ENCODE peak calls at places on chromosomes 6 and 20, in five cellular contexts. E is ovary, U is ascending aorta, N is hepatocyte, G is tibial artery. X is an unnamed sample.
A peak's percentile ranks its signal among the peaks of the same experiment; 100 is the strongest.

GRCh38 chr20:6164421-6165341 is 41.9 kb upstream of the FERMT1 start:
- DNase-seq in E (no peak), U (peak; percentile 65), N (no peak), G (no peak), X (no peak)

GRCh38 chr20:32150291-32150848 is 40.9 kb downstream of the TM9SF4 start:
- DNase-seq in E (peak; percentile 7), U (no peak), N (no peak), G (no peak), X (no peak)

GRCh38 chr6:14464049-14464448 is 346.5 kb downstream of the CD83 start:
- DNase-seq in E (no peak), U (no peak), N (no peak), G (no peak), X (peak; percentile 25)

GRCh38 chr6:93678841-93679454 is 259.6 kb upstream of the EPHA7 start:
- DNase-seq in E (no peak), U (no peak), N (no peak), G (no peak), X (no peak)

GRCh38 chr6:39402239-39402751 is 79.8 kb upstream of the KCNK16 start:
- DNase-seq in E (no peak), U (no peak), N (no peak), G (peak; percentile 36), X (no peak)

GRCh38 chr20:37640600-37641561 is 52.9 kb upstream of the CTNNBL1 start:
- DNase-seq in E (no peak), U (no peak), N (no peak), G (no peak), X (no peak)

GRCh38 chr6:2110504-2110903 is 134.9 kb downstream of the GMDS start:
- DNase-seq in E (no peak), U (peak; percentile 86), N (no peak), G (peak; percentile 41), X (no peak)

GRCh38 chr6:219641-220198 is 72.6 kb upstream of the DUSP22 start:
- DNase-seq in E (no peak), U (no peak), N (peak; percentile 64), G (peak; percentile 69), X (no peak)

GRCh38 chr6:139311826-139312225 is 20.0 kb upstream of the TXLNB start:
- DNase-seq in E (no peak), U (no peak), N (no peak), G (no peak), X (no peak)

GRCh38 chr6:146901940-146902816 is 302.0 kb upstream of the STXBP5 start:
- DNase-seq in E (no peak), U (no peak), N (no peak), G (no peak), X (no peak)

GRCh38 chr6:72715119-72715518 is 93.3 kb downstream of the KCNQ5 start:
- DNase-seq in E (no peak), U (no peak), N (no peak), G (no peak), X (no peak)

GRCh38 chr20:43723194-43723593 is 3.6 kb downstream of the GTSF1L start:
- DNase-seq in E (no peak), U (no peak), N (no peak), G (no peak), X (no peak)

GRCh38 chr6:35544748-35545361 is 32.2 kb upstream of the TULP1 start:
- DNase-seq in E (no peak), U (no peak), N (no peak), G (no peak), X (no peak)

GRCh38 chr6:125584468-125584939 is 164.9 kb upstream of the HEY2 start:
- DNase-seq in E (no peak), U (peak; percentile 67), N (peak; percentile 66), G (peak; percentile 51), X (peak; percentile 52)

GRCh38 chr20:15289337-15289736 is 951.9 kb upstream of the FLRT3 start:
- DNase-seq in E (no peak), U (no peak), N (no peak), G (no peak), X (no peak)

GRCh38 chr6:109332748-109333147 is 49.5 kb downstream of the CD164 start:
- DNase-seq in E (no peak), U (no peak), N (peak; percentile 24), G (no peak), X (no peak)

GRCh38 chr6:134515976-134516375 is 198.1 kb upstream of the SGK1 start:
- DNase-seq in E (no peak), U (no peak), N (no peak), G (no peak), X (no peak)

GRCh38 chr20:55535366-55535765 is 470.0 kb downstream of the CBLN4 start:
- DNase-seq in E (no peak), U (no peak), N (no peak), G (no peak), X (no peak)

GRCh38 chr6:113855500-113856010 is 1.6 kb upstream of the MARCKS start:
- DNase-seq in E (peak; percentile 55), U (peak; percentile 63), N (peak; percentile 42), G (peak; percentile 23), X (no peak)

GRCh38 chr6:156175433-156175832 is 601.7 kb upstream of the ARID1B start:
- DNase-seq in E (no peak), U (no peak), N (no peak), G (no peak), X (no peak)
- H3K27ac ChIP-seq in E (no peak overlapping the region), U (no peak overlapping the region), N (no peak overlapping the region), G (no peak overlapping the region), X (no peak overlapping the region)

DNA sequence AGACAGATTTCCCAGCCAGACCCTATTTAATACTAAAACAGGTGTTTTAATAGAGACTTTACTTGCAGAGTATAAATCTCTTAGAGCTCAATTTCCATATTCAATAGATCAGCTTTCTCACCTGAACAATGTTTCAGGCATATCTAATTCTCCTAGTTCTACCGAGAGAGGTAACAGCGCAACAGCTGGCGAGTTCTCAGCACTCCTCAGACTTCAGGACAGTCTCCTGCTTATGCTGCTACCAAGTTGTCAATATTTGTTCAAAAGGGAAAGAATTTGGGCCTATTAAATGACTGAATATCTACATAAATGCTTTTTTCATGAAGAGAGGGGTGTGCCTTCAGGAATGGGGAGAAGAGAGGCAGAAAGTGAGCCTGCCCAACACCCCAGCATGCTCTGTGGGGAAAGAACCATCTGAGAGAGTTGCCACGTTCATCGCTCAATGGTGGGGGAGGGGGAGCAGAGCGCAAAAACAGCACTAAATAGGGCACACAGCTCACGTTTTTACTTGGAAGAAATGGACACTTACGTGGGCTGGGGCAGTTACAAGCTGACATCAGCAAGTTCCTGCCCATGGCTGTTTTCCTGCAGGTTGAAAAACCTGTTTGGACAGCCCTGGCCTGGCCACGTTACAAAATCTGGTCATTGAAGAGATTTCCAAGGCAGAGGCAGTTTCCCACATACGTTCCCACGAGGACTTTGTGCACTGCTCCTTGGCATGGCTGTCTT is 38.0 kb downstream of the EZR start:
- DNase-seq in E (no peak), U (no peak), N (no peak), G (no peak), X (no peak)
- H3K36me3 ChIP-seq in E (no peaks in the 10 kb centered on the region), U (peaks cover 75% of the 10 kb centered on the region), N (peaks cover 20% of the 10 kb centered on the region), G (peaks cover 62% of the 10 kb centered on the region), X (peaks cover 37% of the 10 kb centered on the region)

GRCh38 chr6:49300443-49300842 is 162.6 kb downstream of the MMUT start:
- DNase-seq in E (no peak), U (no peak), N (no peak), G (no peak), X (no peak)
- H3K27ac ChIP-seq in E (no peak overlapping the region), U (no peak overlapping the region), N (no peak overlapping the region), G (no peak overlapping the region), X (no peak overlapping the region)

GRCh38 chr6:167824591-167825041 is 2.1 kb upstream of the AFDN start:
- DNase-seq in E (no peak), U (no peak), N (no peak), G (no peak), X (no peak)

GRCh38 chr6:167826230-167827061 is at the start of gene AFDN:
- DNase-seq in E (peak; percentile 82), U (peak; percentile 85), N (peak; percentile 93), G (peak; percentile 67), X (no peak)

GRCh38 chr6:167825059-167825758 is 1.5 kb upstream of the AFDN start:
- DNase-seq in E (no peak), U (no peak), N (peak; percentile 35), G (no peak), X (no peak)

GRCh38 chr6:167827062-167827587 is 414 bp downstream of the AFDN start:
- DNase-seq in E (peak; percentile 59), U (no peak), N (no peak), G (no peak), X (no peak)

GRCh38 chr6:167825759-167826229 is 917 bp upstream of the AFDN start:
- DNase-seq in E (no peak), U (peak; percentile 71), N (peak; percentile 94), G (no peak), X (no peak)
- H3K36me3 ChIP-seq in E (no peaks in the 10 kb centered on the region), U (no peaks in the 10 kb centered on the region), N (no peaks in the 10 kb centered on the region), G (no peaks in the 10 kb centered on the region), X (no peaks in the 10 kb centered on the region)

DNA sequence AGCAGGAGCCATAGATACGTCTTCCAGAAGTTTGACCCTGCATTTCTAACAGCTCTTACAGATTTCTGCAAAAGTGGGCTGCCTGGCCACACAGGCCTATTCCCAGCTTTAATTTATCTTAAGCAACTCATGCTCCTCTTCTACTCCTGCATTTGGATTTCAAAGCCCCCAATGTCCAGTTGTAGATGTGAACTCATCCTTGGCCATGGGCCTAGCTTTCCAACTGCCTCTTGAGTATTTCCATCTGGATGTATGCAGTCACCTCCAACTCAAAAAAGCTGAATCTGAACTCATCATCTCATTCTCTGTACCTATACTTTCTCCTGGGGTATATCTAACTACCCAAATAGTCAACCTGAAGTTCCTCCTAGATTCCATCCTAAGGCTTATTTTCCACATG is 61.1 kb downstream of the DST start:
- DNase-seq in E (no peak), U (no peak), N (no peak), G (no peak), X (no peak)
- H3K27ac ChIP-seq in E (no peak overlapping the region), U (no peak overlapping the region), N (no peak overlapping the region), G (no peak overlapping the region), X (no peak overlapping the region)